ENCODE peak calls at places on chromosomes 11 and 22, in seven cellular contexts. F, Q, W, R, X, E and N are unnamed samples.

GRCh38 chr22:44667829-44668189 is 34.2 kb upstream of the PRR5 start:
- DNase-seq in Q (no peak), R (peak), X (no peak), E (no peak), F (no peak), W (no peak), N (no peak)

GRCh38 chr11:71239581-71239980 is 12.8 kb downstream of the SHANK2 start:
- DNase-seq in W (no peak), Q (no peak), X (no peak), E (no peak), R (no peak), F (no peak), N (no peak)

GRCh38 chr11:121928597-121929580 is 187.1 kb downstream of the BLID start:
- DNase-seq in W (no peak), X (no peak), R (no peak), E (no peak), F (no peak), Q (no peak), N (no peak)

GRCh38 chr22:22942511-22943329 is 55.1 kb downstream of the IGLL5 start:
- DNase-seq in F (peak), E (peak), W (peak), X (peak), R (peak), Q (peak), N (peak)

GRCh38 chr22:32847067-32847491 is 45.6 kb downstream of the TIMP3 start:
- DNase-seq in E (no peak), F (no peak), R (no peak), X (peak), W (no peak), Q (no peak), N (no peak)

GRCh38 chr11:117878314-117878938 is 2.0 kb upstream of the FXYD6 start:
- DNase-seq in X (no peak), E (no peak), R (no peak), F (no peak), W (no peak), Q (no peak), N (no peak)

GRCh38 chr11:130762342-130763037 is 153.8 kb downstream of the SNX19 start:
- DNase-seq in R (no peak), W (peak), Q (no peak), X (no peak), F (no peak), E (no peak), N (no peak)

GRCh38 chr11:110297726-110298297 is 1.4 kb upstream of the RDX start:
- DNase-seq in F (no peak), X (no peak), W (peak), E (no peak), Q (no peak), R (no peak), N (no peak)

GRCh38 chr11:95829580-95830259 is 39.4 kb downstream of the CEP57 start:
- DNase-seq in R (no peak), W (peak), Q (no peak), E (no peak), X (no peak), F (no peak), N (no peak)

GRCh38 chr11:100719809-100720221 is 32.7 kb downstream of the ARHGAP42 start:
- DNase-seq in Q (no peak), W (peak), F (no peak), E (peak), X (peak), R (no peak), N (peak)

GRCh38 chr11:62883677-62884076 is 3.0 kb downstream of the SLC3A2 start:
- DNase-seq in W (no peak), R (no peak), F (no peak), E (no peak), Q (no peak), X (no peak), N (no peak)

GRCh38 chr11:120043323-120043945 is 94.5 kb downstream of the TRIM29 start:
- DNase-seq in Q (no peak), F (no peak), W (no peak), X (no peak), E (no peak), R (no peak), N (no peak)

GRCh38 chr11:77106321-77106720 is 3.7 kb downstream of the OMP start:
- DNase-seq in R (no peak), Q (no peak), F (no peak), X (no peak), W (peak), E (no peak), N (no peak)

GRCh38 chr11:111107501-111107900 is 138.0 kb upstream of the POU2AF2 start:
- DNase-seq in W (no peak), F (no peak), E (no peak), R (no peak), Q (no peak), X (no peak), N (no peak)

GRCh38 chr11:3164540-3165151 is 464 bp downstream of the OSBPL5 start:
- DNase-seq in Q (no peak), X (no peak), R (peak), F (no peak), W (no peak), E (no peak), N (no peak)

GRCh38 chr22:33440756-33441155 is 382.6 kb upstream of the SYN3 start:
- DNase-seq in W (no peak), X (no peak), R (no peak), E (no peak), Q (no peak), F (no peak), N (no peak)

GRCh38 chr11:69369945-69370344 is 76.0 kb downstream of the MYEOV start:
- DNase-seq in W (no peak), X (no peak), E (no peak), F (no peak), R (no peak), Q (no peak), N (peak)

GRCh38 chr11:27385245-27385644 is 22.2 kb upstream of the CCDC34 start:
- DNase-seq in Q (no peak), R (no peak), X (peak), F (no peak), E (no peak), W (no peak), N (no peak)

GRCh38 chr11:126969865-126970479 is 30.6 kb downstream of the KIRREL3 start:
- DNase-seq in E (no peak), F (no peak), W (peak), R (no peak), X (no peak), Q (peak), N (peak)

GRCh38 chr11:91857194-91857593 is 367.4 kb upstream of the FAT3 start:
- DNase-seq in F (no peak), E (no peak), Q (no peak), R (no peak), W (peak), X (no peak), N (no peak)